ENCODE peak calls at places on chromosomes 16 and 17, in six cellular contexts. Y is GM12891, M is HepG2, D is H1, V is K562, Z is GM12878. L is an unnamed sample.
A peak's percentile ranks its signal among the peaks of the same experiment; 100 is the strongest.

GRCh38 chr16:48062681-48063080 is 93.1 kb downstream of the ABCC12 start:
- DNase-seq in M (no peak), Z (no peak), Y (no peak), V (no peak), D (no peak), L (no peak)

GRCh38 chr17:57143919-57144318 is 58.9 kb downstream of the AKAP1 start:
- DNase-seq in M (no peak), Y (no peak), V (no peak), D (no peak), Z (no peak), L (no peak)

GRCh38 chr16:76390476-76390875 is 113.3 kb downstream of the CNTNAP4 start:
- DNase-seq in D (no peak), Y (no peak), V (no peak), M (no peak), Z (no peak), L (no peak)

GRCh38 chr17:46853896-46854444 is 2.6 kb downstream of the WNT9B start:
- DNase-seq in Y (no peak), Z (no peak), V (no peak), M (no peak), D (no peak), L (no peak)

GRCh38 chr16:88905563-88905962 is 39.1 kb upstream of the PABPN1L start:
- DNase-seq in M (no peak), Y (peak; percentile 92), D (no peak), V (peak; percentile 94), Z (no peak), L (peak; percentile 87)

GRCh38 chr16:66324785-66325184 is 41.7 kb upstream of the CDH5 start:
- DNase-seq in D (peak; percentile 21), V (peak; percentile 37), Z (no peak), Y (no peak), M (peak; percentile 23), L (no peak)

GRCh38 chr17:82345151-82345976 is 11.8 kb upstream of the SECTM1 start:
- DNase-seq in V (peak; percentile 86), Y (no peak), D (no peak), M (no peak), Z (no peak), L (no peak)

GRCh38 chr17:41308918-41309359 is at the start of gene KRTAP16-1:
- DNase-seq in M (no peak), Z (no peak), V (no peak), Y (no peak), D (no peak), L (no peak)

GRCh38 chr17:2090804-2091534 is 36.1 kb downstream of the HIC1 start:
- DNase-seq in D (no peak), V (no peak), Y (no peak), M (no peak), Z (no peak), L (no peak)

GRCh38 chr17:9828296-9829059 is 2.8 kb downstream of the GLP2R start:
- DNase-seq in D (no peak), M (no peak), V (no peak), Y (no peak), Z (no peak), L (no peak)

GRCh38 chr17:10600551-10600950 is 51.1 kb upstream of the MYH2 start:
- DNase-seq in Z (no peak), V (no peak), Y (no peak), D (no peak), M (no peak), L (no peak)

GRCh38 chr16:85321856-85322271 is 209.6 kb upstream of the CIBAR2 start:
- DNase-seq in M (no peak), V (peak; percentile 45), Z (no peak), D (no peak), Y (no peak), L (no peak)

GRCh38 chr16:4261557-4262172 is 11.2 kb downstream of the TFAP4 start:
- DNase-seq in D (no peak), Z (no peak), M (peak; percentile 26), V (peak; percentile 69), Y (no peak), L (no peak)

GRCh38 chr17:81391964-81392908 is 3.0 kb upstream of the BAHCC1 start:
- DNase-seq in M (no peak), Z (no peak), Y (no peak), V (no peak), D (no peak), L (no peak)

GRCh38 chr17:49527927-49528651 is 33.0 kb downstream of the NGFR start:
- DNase-seq in M (no peak), Y (peak; percentile 1), Z (no peak), V (no peak), D (no peak), L (no peak)

GRCh38 chr16:660459-661183 is 7.3 kb upstream of the RHOT2 start:
- DNase-seq in Z (peak; percentile 37), Y (peak; percentile 97), D (no peak), M (no peak), V (peak; percentile 97), L (peak; percentile 89)

GRCh38 chr16:54875443-54875842 is 55.2 kb upstream of the IRX5 start:
- DNase-seq in D (no peak), Z (no peak), Y (no peak), M (no peak), V (no peak), L (no peak)

GRCh38 chr16:84616515-84616914 is 1.4 kb downstream of the COTL1 start:
- DNase-seq in D (no peak), Z (no peak), V (no peak), Y (no peak), M (no peak), L (no peak)

GRCh38 chr17:82787081-82787848 is 35.4 kb downstream of the TBCD start:
- DNase-seq in D (no peak), Z (no peak), M (no peak), V (no peak), Y (peak; percentile 65), L (no peak)

GRCh38 chr16:73231379-73231778 is 183.5 kb upstream of the ZFHX3 start:
- DNase-seq in D (no peak), V (no peak), Y (no peak), Z (no peak), M (no peak), L (no peak)

GRCh38 chr16:73601911-73602310 is 554.0 kb upstream of the ZFHX3 start:
- DNase-seq in V (no peak), Y (no peak), D (no peak), M (no peak), Z (peak; percentile 19), L (no peak)

GRCh38 chr17:56688151-56688550 is 94.7 kb downstream of the NOG start:
- DNase-seq in Z (no peak), Y (no peak), M (no peak), V (no peak), D (no peak), L (no peak)

GRCh38 chr17:38584350-38584925 is 21.3 kb downstream of the SRCIN1 start:
- DNase-seq in Z (no peak), D (no peak), Y (peak; percentile 84), V (peak; percentile 86), M (peak; percentile 41), L (peak; percentile 85)
- TF ChIP-seq TAF1 in Z (no peak), D (no peak), Y (no peak), V (no peak), M (no peak), L (no peak)

DNA sequence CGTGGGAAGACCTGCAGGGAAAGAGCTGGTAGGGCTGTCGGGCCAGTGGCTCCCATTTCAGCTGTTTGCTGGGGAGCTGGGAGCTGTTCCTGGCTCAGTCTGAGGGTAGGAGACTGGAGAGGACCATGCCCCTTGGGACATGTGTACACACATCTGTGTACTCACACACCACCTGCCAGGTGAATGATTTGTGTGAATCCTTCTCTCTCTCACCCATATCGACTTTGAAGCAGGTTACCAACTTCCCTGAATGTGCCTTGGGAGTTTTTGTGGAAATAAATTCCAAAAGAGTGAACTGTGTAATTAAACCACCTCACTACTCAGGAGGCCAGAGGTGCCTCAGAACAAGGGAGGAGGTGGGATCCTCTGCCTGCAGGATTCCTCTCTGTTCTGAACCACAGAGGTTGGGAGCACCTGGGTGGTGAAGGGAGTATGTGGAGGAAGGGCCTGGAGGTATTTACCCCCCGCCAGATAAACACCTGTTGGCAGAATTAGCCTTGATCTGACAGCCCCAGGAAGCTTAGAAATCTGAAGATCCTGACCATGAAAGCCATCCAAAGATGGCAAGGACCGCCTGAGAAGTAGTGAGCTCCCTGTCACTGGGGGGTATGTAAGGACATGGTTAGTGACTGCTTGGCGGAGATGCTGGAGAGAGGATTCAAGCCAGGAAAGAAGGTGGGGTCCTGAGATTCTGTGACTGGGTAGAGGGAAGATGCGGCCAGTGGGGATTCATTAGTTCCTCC is 3.3 kb downstream of the ABCC3 start:
- DNase-seq in Y (no peak), D (no peak), Z (no peak), M (no peak), V (no peak), L (no peak)
- TF ChIP-seq POLR2A in Y (no peak), D (no peak), Z (no peak), M (no peak), V (no peak), L (no peak)

GRCh38 chr17:17417718-17418151 is 59.1 kb upstream of the MED9 start:
- DNase-seq in Y (no peak), D (no peak), Z (no peak), V (peak; percentile 44), M (peak; percentile 68), L (no peak)

GRCh38 chr17:17415006-17415405 is 61.8 kb upstream of the MED9 start:
- DNase-seq in D (no peak), V (no peak), Z (no peak), M (no peak), Y (no peak), L (no peak)

GRCh38 chr17:17414316-17414937 is 62.4 kb upstream of the MED9 start:
- DNase-seq in D (no peak), Z (no peak), V (no peak), Y (no peak), M (no peak), L (no peak)

GRCh38 chr17:17416007-17416399 is 60.8 kb upstream of the MED9 start:
- DNase-seq in D (no peak), V (peak; percentile 85), M (peak; percentile 91), Y (no peak), Z (peak; percentile 31), L (no peak)

DNA sequence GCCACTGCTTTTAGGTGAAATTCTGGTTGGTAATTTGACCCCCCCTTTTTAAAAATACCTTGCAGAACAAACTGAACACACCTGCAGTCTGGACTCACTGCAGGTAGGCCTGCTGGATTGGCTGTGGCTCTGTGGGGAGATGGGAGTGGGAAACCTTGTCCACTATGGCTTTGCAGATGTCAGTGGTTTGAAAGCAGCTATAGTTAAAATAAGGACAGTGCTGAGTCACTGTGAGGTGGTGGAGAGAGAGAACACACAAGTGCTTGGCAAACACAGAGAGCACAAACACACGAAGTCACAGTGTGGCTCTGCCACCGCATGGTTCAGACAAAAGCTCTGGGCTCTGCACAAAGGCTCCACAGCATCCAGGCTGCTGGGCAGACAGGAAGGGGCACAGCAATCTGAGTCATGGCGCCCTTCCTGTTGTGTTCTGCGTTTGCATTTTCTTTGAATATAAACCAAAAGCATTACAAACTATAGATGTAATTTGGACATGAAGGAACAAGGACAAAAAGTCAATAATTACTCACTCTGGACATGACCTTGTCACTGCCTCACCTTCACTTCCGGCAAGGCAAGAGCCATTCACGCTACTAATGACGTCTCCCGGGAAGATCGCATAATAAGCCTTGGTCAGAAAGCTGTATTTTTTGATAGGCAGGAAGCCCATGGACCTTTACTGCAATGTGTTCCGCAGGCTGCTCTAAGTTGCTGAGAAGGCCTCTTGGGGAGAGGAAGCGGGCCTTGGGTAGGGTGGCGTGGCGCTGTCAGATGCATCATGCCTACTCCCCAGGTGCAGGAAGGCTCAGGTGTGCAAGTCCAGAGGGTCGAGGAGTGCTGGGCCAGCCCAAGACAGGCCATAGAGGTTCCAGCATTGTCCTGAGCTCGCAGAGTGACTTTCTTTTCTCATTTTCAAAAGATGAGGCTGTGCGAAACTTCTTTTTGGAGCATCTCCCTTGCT is 60.1 kb upstream of the MED9 start:
- DNase-seq in M (peak; percentile 92), V (peak; percentile 12), Y (no peak), Z (no peak), D (no peak), L (no peak)
- TF ChIP-seq TAF1 in M (no peak), V (no peak), Y (no peak), Z (no peak), D (no peak), L (no peak)

GRCh38 chr17:59810894-59811153 is 81.9 kb downstream of the TUBD1 start:
- DNase-seq in Z (no peak), V (no peak), D (no peak), Y (no peak), M (no peak), L (no peak)
- TF ChIP-seq POLR2A in Z (no peak), V (no peak), D (no peak), Y (no peak), M (no peak), L (no peak)

L was measured in GM12892.